ENCODE peak calls at places on chromosome 1, in seven cellular contexts. Q is retinal pigment epithelial cell; X is endothelial cell; H is activated B cell treated with CpG ODN at 0.5 μM for 24 hours; V is CD4-positive, alpha-beta T cell; S is GM13976; B is NCI-H1105. K is an unnamed sample.

GRCh38 chr1:39524171-39524570 is 32.7 kb downstream of the BMP8A start:
- DNase-seq in H (no peak), Q (no peak), V (no peak), S (no peak), B (no peak), X (no peak), K (no peak)

GRCh38 chr1:46166521-46167462 is 8.1 kb upstream of the TSPAN1 start:
- DNase-seq in Q (no peak), X (no peak), B (no peak), S (peak; percentile 66), V (peak; percentile 60), H (peak; percentile 31), K (peak; percentile 42)

GRCh38 chr1:78424720-78425119 is 66.1 kb upstream of the PTGFR start:
- DNase-seq in X (no peak), S (no peak), Q (no peak), H (no peak), B (no peak), V (no peak), K (no peak)

GRCh38 chr1:24963099-24963872 is 33.2 kb upstream of the RUNX3 start:
- DNase-seq in B (no peak), Q (no peak), X (no peak), H (no peak), S (peak; percentile 68), V (peak; percentile 56), K (no peak)

GRCh38 chr1:158809261-158809660 is 21.9 kb upstream of the MNDA start:
- DNase-seq in B (no peak), Q (no peak), V (no peak), X (no peak), H (no peak), S (no peak), K (no peak)

GRCh38 chr1:168236836-168237611 is 11.2 kb downstream of the SFT2D2 start:
- DNase-seq in V (no peak), X (no peak), Q (no peak), B (no peak), S (no peak), H (no peak), K (no peak)

GRCh38 chr1:232868793-232869491 is 63.7 kb downstream of the MAP10 start:
- DNase-seq in B (no peak), H (no peak), V (no peak), Q (peak; percentile 23), S (no peak), X (no peak), K (peak; percentile 46)

GRCh38 chr1:245587435-245588105 is 432.8 kb downstream of the KIF26B start:
- DNase-seq in Q (no peak), S (no peak), X (no peak), V (no peak), H (no peak), B (no peak), K (no peak)

GRCh38 chr1:213125686-213126085 is 74.6 kb downstream of the RPS6KC1 start:
- DNase-seq in V (no peak), H (no peak), S (no peak), X (no peak), B (no peak), Q (no peak), K (no peak)

GRCh38 chr1:52534928-52535764 is 17.7 kb downstream of the TUT4 start:
- DNase-seq in V (no peak), Q (no peak), H (no peak), B (no peak), X (no peak), S (no peak), K (no peak)